ENCODE peak calls at places on chromosomes 5 and 9, in nine cellular contexts. B is NCI-H2107; Y is AG04449; L is stimulated activated CD4-positive, alpha-beta T cell treated with anti-CD3 and anti-CD28 coated beads, Interleukin-1b, Interleukin-23, amount 100 ng/mL, for 1 hour; E is Daoy; H is stimulated activated CD8-positive, alpha-beta memory T cell treated with anti-CD3 and anti-CD28 coated beads, Interleukin-2, amount 100 ng/mL, for 48 hours; V is central memory CD4-positive, alpha-beta T cell; W is T-helper 1 cell; I is HS-5. A is an unnamed sample.

GRCh38 chr5:33788922-33789321 is 102.9 kb downstream of the ADAMTS12 start:
- DNase-seq in B (no peak), W (no peak), Y (peak; percentile 97), L (no peak), V (no peak), I (peak; percentile 100), H (no peak), E (peak; percentile 92), A (no peak)

GRCh38 chr9:135492886-135493669 is 7.4 kb upstream of the MRPS2 start:
- DNase-seq in H (no peak), Y (no peak), L (no peak), V (no peak), W (no peak), E (no peak), B (no peak), I (no peak), A (no peak)

GRCh38 chr5:159056201-159056600 is 43.5 kb downstream of the EBF1 start:
- DNase-seq in H (no peak), E (no peak), W (no peak), L (no peak), V (no peak), I (no peak), B (no peak), Y (no peak), A (no peak)

GRCh38 chr5:110377411-110378392 is 348.8 kb downstream of the TMEM232 start:
- DNase-seq in L (no peak), B (no peak), V (no peak), E (no peak), Y (peak; percentile 86), I (peak; percentile 77), H (no peak), W (no peak), A (no peak)

GRCh38 chr5:82918311-82919031 is 158.7 kb downstream of the TMEM167A start:
- DNase-seq in Y (no peak), V (no peak), W (no peak), L (no peak), I (no peak), B (no peak), H (no peak), E (no peak), A (no peak)

GRCh38 chr5:116573617-116574431 is 799 bp downstream of the SEMA6A start:
- DNase-seq in W (no peak), B (no peak), V (no peak), E (peak; percentile 34), H (no peak), Y (no peak), L (no peak), I (no peak), A (peak; percentile 27)

GRCh38 chr5:132070460-132071337 is 2.9 kb upstream of the CSF2 start:
- DNase-seq in V (no peak), I (no peak), E (peak; percentile 66), L (no peak), B (no peak), W (no peak), H (peak; percentile 70), Y (no peak), A (no peak)

GRCh38 chr5:5141625-5142527 is 1.7 kb downstream of the ADAMTS16 start:
- DNase-seq in E (peak; percentile 64), B (peak; percentile 54), W (no peak), L (peak; percentile 17), Y (no peak), I (no peak), H (peak; percentile 20), V (peak; percentile 21), A (peak; percentile 32)

GRCh38 chr5:119578937-119579336 is 50.4 kb upstream of the FAM170A start:
- DNase-seq in E (peak; percentile 49), I (no peak), W (no peak), B (no peak), Y (no peak), V (no peak), H (no peak), L (no peak), A (no peak)

GRCh38 chr5:149268928-149269557 is 2.6 kb upstream of the AFAP1L1 start:
- DNase-seq in I (peak; percentile 33), Y (no peak), V (peak; percentile 52), B (no peak), W (no peak), L (no peak), E (peak; percentile 70), H (no peak), A (no peak)

GRCh38 chr9:36433386-36433785 is 33.3 kb upstream of the RNF38 start:
- DNase-seq in Y (no peak), L (no peak), W (no peak), E (no peak), V (no peak), I (no peak), H (no peak), B (no peak), A (no peak)

GRCh38 chr9:8437878-8438277 is 638.3 kb upstream of the DMAC1 start:
- DNase-seq in I (no peak), H (no peak), W (no peak), Y (no peak), V (no peak), E (no peak), L (no peak), B (peak; percentile 2), A (no peak)

GRCh38 chr9:107569171-107569570 is 79.6 kb upstream of the KLF4 start:
- DNase-seq in W (no peak), E (no peak), L (no peak), Y (no peak), H (no peak), B (no peak), I (no peak), V (no peak), A (peak; percentile 20)

GRCh38 chr5:19175776-19176570 is 812.0 kb downstream of the CDH18 start:
- DNase-seq in B (no peak), I (no peak), Y (no peak), V (no peak), E (no peak), L (no peak), H (no peak), W (no peak), A (no peak)

GRCh38 chr5:117230375-117230774 is 655.8 kb upstream of the SEMA6A start:
- DNase-seq in E (no peak), V (no peak), B (no peak), H (no peak), L (no peak), I (no peak), Y (no peak), W (no peak), A (no peak)

GRCh38 chr5:143244000-143244736 is 159.3 kb downstream of the NR3C1 start:
- DNase-seq in L (no peak), I (peak; percentile 98), E (peak; percentile 98), B (no peak), Y (peak; percentile 95), H (no peak), V (no peak), W (no peak), A (peak; percentile 29)

GRCh38 chr5:58074717-58075116 is 385.2 kb downstream of the PLK2 start:
- DNase-seq in H (no peak), B (no peak), L (no peak), Y (no peak), V (no peak), I (no peak), W (no peak), E (no peak), A (no peak)

GRCh38 chr5:37838152-37838932 is 1.5 kb downstream of the GDNF start:
- DNase-seq in W (no peak), I (no peak), B (no peak), E (peak; percentile 67), H (no peak), Y (no peak), V (no peak), L (no peak), A (no peak)

GRCh38 chr5:141515141-141515540 is 26.3 kb downstream of the PCDHGC5 start:
- DNase-seq in H (no peak), I (no peak), V (no peak), Y (no peak), L (no peak), W (no peak), E (no peak), B (no peak), A (no peak)

GRCh38 chr5:6261256-6261655 is 117.1 kb downstream of the MED10 start:
- DNase-seq in L (no peak), H (no peak), V (no peak), B (no peak), W (no peak), I (no peak), Y (no peak), E (no peak), A (no peak)

A was measured in transverse colon.